ENCODE peak calls at places on chromosomes 1 and 21, in four cellular contexts. A is COLO829, D is GM10248, V is GM12892. P is an unnamed sample.

GRCh38 chr1:151839457-151840409 is at the start of gene C2CD4D:
- DNase-seq in A (peak), D (peak), V (peak), P (no peak)

GRCh38 chr1:3899776-3900149 is 309 bp downstream of the C1orf174 start:
- DNase-seq in A (no peak), D (peak), V (peak), P (no peak)

GRCh38 chr1:110163591-110163990 is 13.3 kb downstream of the SLC6A17 start:
- DNase-seq in A (no peak), D (no peak), V (no peak), P (no peak)

GRCh38 chr1:183227963-183228649 is 42.0 kb downstream of the LAMC2 start:
- DNase-seq in A (peak), D (peak), V (peak), P (no peak)

GRCh38 chr1:12067900-12068821 is 5.1 kb downstream of the TNFRSF8 start:
- DNase-seq in A (no peak), D (peak), V (no peak), P (no peak)

GRCh38 chr1:53585565-53585964 is 126.4 kb downstream of the DMRTB1 start:
- DNase-seq in A (no peak), D (no peak), V (no peak), P (no peak)

GRCh38 chr1:211912844-211913432 is 82.4 kb upstream of the LPGAT1 start:
- DNase-seq in A (no peak), D (no peak), V (no peak), P (no peak)

GRCh38 chr1:168164771-168165170 is 14.0 kb upstream of the TIPRL start:
- DNase-seq in A (no peak), D (no peak), V (no peak), P (no peak)

GRCh38 chr1:235979716-235980338 is 85.1 kb downstream of the NID1 start:
- DNase-seq in A (peak), D (no peak), V (no peak), P (no peak)

GRCh38 chr1:6041432-6042062 is 4.1 kb upstream of the KCNAB2 start:
- DNase-seq in A (peak), D (peak), V (peak), P (no peak)

GRCh38 chr1:48077860-48078259 is 80.7 kb upstream of the TRABD2B start:
- DNase-seq in A (no peak), D (no peak), V (no peak), P (no peak)

GRCh38 chr1:214739621-214740238 is 136.7 kb downstream of the CENPF start:
- DNase-seq in A (peak), D (no peak), V (no peak), P (no peak)

GRCh38 chr21:16079830-16080229 is 350.0 kb downstream of the USP25 start:
- DNase-seq in A (no peak), D (no peak), V (no peak), P (no peak)

GRCh38 chr1:248847956-248848561 is 10.0 kb downstream of the ZNF672 start:
- DNase-seq in A (no peak), D (no peak), V (no peak), P (no peak)

GRCh38 chr1:188089461-188089860 is 1260.7 kb downstream of the PLA2G4A start:
- DNase-seq in A (no peak), D (no peak), V (no peak), P (no peak)

GRCh38 chr1:25216123-25216522 is 16.2 kb downstream of the SYF2 start:
- DNase-seq in A (no peak), D (no peak), V (no peak), P (no peak)

GRCh38 chr1:60386259-60386658 is 312.7 kb upstream of the C1orf87 start:
- DNase-seq in A (no peak), D (no peak), V (no peak), P (no peak)

GRCh38 chr1:218525451-218526197 is 180.5 kb downstream of the TGFB2 start:
- DNase-seq in A (no peak), D (no peak), V (no peak), P (no peak)

GRCh38 chr1:94418664-94419655 is 771 bp downstream of the ABCD3 start:
- DNase-seq in A (no peak), D (peak), V (peak), P (no peak)

GRCh38 chr1:55636691-55637090 is 421.5 kb upstream of the USP24 start:
- DNase-seq in A (no peak), D (no peak), V (no peak), P (no peak)

GRCh38 chr1:4768553-4768952 is 114.1 kb downstream of the AJAP1 start:
- DNase-seq in A (no peak), D (no peak), V (no peak), P (no peak)

GRCh38 chr1:161382214-161383019 is 14.7 kb upstream of the CFAP126 start:
- DNase-seq in A (peak), D (peak), V (no peak), P (no peak)

GRCh38 chr1:230262867-230263572 is 163.1 kb downstream of the PGBD5 start:
- DNase-seq in A (no peak), D (no peak), V (no peak), P (no peak)

GRCh38 chr21:28959367-28960099 is 33.1 kb downstream of the LTN1 start:
- DNase-seq in A (peak), D (no peak), V (no peak), P (no peak)

GRCh38 chr1:54884768-54885167 is 2.2 kb downstream of the DHCR24 start:
- DNase-seq in A (no peak), D (no peak), V (no peak), P (no peak)

GRCh38 chr1:164731161-164731747 is 172.3 kb downstream of the PBX1 start:
- DNase-seq in A (no peak), D (no peak), V (no peak), P (no peak)

GRCh38 chr1:235986869-235987268 is 78.0 kb downstream of the NID1 start:
- DNase-seq in A (no peak), D (no peak), V (no peak), P (no peak)

GRCh38 chr1:219503549-219503948 is 109.4 kb downstream of the ZC3H11B start:
- DNase-seq in A (no peak), D (no peak), V (no peak), P (no peak)

GRCh38 chr1:215636258-215636965 is 69.3 kb downstream of the KCTD3 start:
- DNase-seq in A (no peak), D (no peak), V (no peak), P (no peak)

GRCh38 chr1:86542626-86543025 is 4.3 kb upstream of the CLCA4 start:
- DNase-seq in A (no peak), D (no peak), V (no peak), P (no peak)

GRCh38 chr1:209808059-209808494 is 2.1 kb upstream of the IRF6 start:
- DNase-seq in A (peak), D (no peak), V (no peak), P (no peak)

GRCh38 chr1:225652726-225653462 is at the start of gene ENAH:
- DNase-seq in A (peak), D (peak), V (peak), P (no peak)

GRCh38 chr1:60867782-60868181 is 214.6 kb upstream of the NFIA start:
- DNase-seq in A (no peak), D (no peak), V (no peak), P (no peak)

GRCh38 chr1:3795453-3796214 is 664 bp downstream of the LRRC47 start:
- DNase-seq in A (no peak), D (no peak), V (no peak), P (no peak)

GRCh38 chr1:117366982-117367768 is at the start of gene MAN1A2:
- DNase-seq in A (no peak), D (peak), V (peak), P (peak)